ENCODE peak calls at places on chromosomes 7 and 10, in six cellular contexts. H, K, W, O, B and I are unnamed samples.

GRCh38 chr10:7955446-7955845 is 99.0 kb upstream of the GATA3 start:
- DNase-seq in W (no peak), B (no peak), K (no peak), H (no peak), O (no peak), I (no peak)

GRCh38 chr10:110376021-110376773 is 71.5 kb upstream of the SMNDC1 start:
- DNase-seq in W (no peak), K (no peak), H (no peak), B (peak), O (peak), I (no peak)

GRCh38 chr10:130377986-130378545 is 241.9 kb downstream of the GLRX3 start:
- DNase-seq in B (no peak), K (no peak), W (no peak), H (no peak), O (no peak), I (no peak)

GRCh38 chr7:92634924-92635519 is 44.8 kb upstream of the FAM133B start:
- DNase-seq in H (no peak), O (peak), K (no peak), W (no peak), B (no peak), I (peak)

GRCh38 chr7:15035814-15036213 is 133.3 kb upstream of the DGKB start:
- DNase-seq in K (no peak), B (no peak), W (no peak), H (no peak), O (no peak), I (no peak)

GRCh38 chr10:92572362-92573090 is 1.4 kb downstream of the IDE start:
- DNase-seq in K (no peak), O (peak), B (no peak), H (no peak), W (no peak), I (peak)

GRCh38 chr7:98250789-98251188 is 1.2 kb downstream of the TECPR1 start:
- DNase-seq in B (no peak), W (no peak), O (no peak), H (no peak), K (no peak), I (peak)

GRCh38 chr10:29412452-29413004 is 123.7 kb downstream of the LYZL1 start:
- DNase-seq in W (no peak), B (no peak), H (no peak), K (no peak), O (peak), I (peak)

GRCh38 chr7:46680147-46680546 is 759.1 kb upstream of the IGFBP3 start:
- DNase-seq in W (no peak), K (no peak), O (no peak), H (no peak), B (no peak), I (no peak)

GRCh38 chr7:151074817-151075661 is 5.6 kb downstream of the FASTK start:
- DNase-seq in B (no peak), O (no peak), W (no peak), K (no peak), H (peak), I (no peak)

GRCh38 chr7:10104292-10104691 is 869.4 kb upstream of the PHF14 start:
- DNase-seq in W (no peak), B (no peak), O (no peak), H (no peak), K (no peak), I (no peak)

GRCh38 chr10:21173433-21173963 is 276.4 kb upstream of the NEBL start:
- DNase-seq in W (no peak), H (no peak), O (no peak), K (no peak), B (no peak), I (no peak)

GRCh38 chr7:75958802-75959543 is 35.4 kb downstream of the TMEM120A start:
- DNase-seq in K (no peak), O (no peak), W (no peak), B (no peak), H (no peak), I (no peak)

GRCh38 chr10:132360766-132361447 is 28.9 kb downstream of the LRRC27 start:
- DNase-seq in H (peak), O (peak), W (no peak), K (peak), B (no peak), I (peak)

GRCh38 chr10:17006631-17007161 is 122.9 kb downstream of the CUBN start:
- DNase-seq in W (no peak), O (no peak), H (no peak), K (no peak), B (peak), I (no peak)

GRCh38 chr10:70232155-70232858 is 922 bp downstream of the PPA1 start:
- DNase-seq in H (peak), K (no peak), W (peak), O (peak), B (peak), I (peak)

GRCh38 chr7:28584235-28584634 is 171.9 kb downstream of the CREB5 start:
- DNase-seq in H (no peak), W (no peak), K (no peak), B (no peak), O (no peak), I (no peak)

GRCh38 chr7:55591282-55591931 is 19.1 kb upstream of the VOPP1 start:
- DNase-seq in O (no peak), B (no peak), K (no peak), W (no peak), H (no peak), I (no peak)

GRCh38 chr7:44956157-44956766 is 22.6 kb downstream of the MYO1G start:
- DNase-seq in W (no peak), O (peak), B (no peak), H (no peak), K (no peak), I (no peak)

GRCh38 chr7:122143751-122144711 is at the start of gene AASS:
- DNase-seq in H (peak), K (peak), B (peak), O (peak), W (peak), I (peak)

GRCh38 chr7:112930787-112931186 is 140.6 kb upstream of the TMEM168 start:
- DNase-seq in O (peak), H (no peak), W (no peak), B (no peak), K (no peak), I (no peak)

GRCh38 chr7:66921918-66922486 is 977 bp downstream of the TMEM248 start:
- DNase-seq in W (no peak), H (no peak), O (peak), K (no peak), B (no peak), I (peak)

GRCh38 chr7:19713676-19714075 is 4.8 kb upstream of the POLR1F start:
- DNase-seq in K (no peak), O (peak), H (no peak), W (no peak), B (no peak), I (peak)

GRCh38 chr10:59885430-59886134 is 20.8 kb downstream of the CCDC6 start:
- DNase-seq in B (no peak), H (no peak), K (peak), O (peak), W (no peak), I (peak)

DNA sequence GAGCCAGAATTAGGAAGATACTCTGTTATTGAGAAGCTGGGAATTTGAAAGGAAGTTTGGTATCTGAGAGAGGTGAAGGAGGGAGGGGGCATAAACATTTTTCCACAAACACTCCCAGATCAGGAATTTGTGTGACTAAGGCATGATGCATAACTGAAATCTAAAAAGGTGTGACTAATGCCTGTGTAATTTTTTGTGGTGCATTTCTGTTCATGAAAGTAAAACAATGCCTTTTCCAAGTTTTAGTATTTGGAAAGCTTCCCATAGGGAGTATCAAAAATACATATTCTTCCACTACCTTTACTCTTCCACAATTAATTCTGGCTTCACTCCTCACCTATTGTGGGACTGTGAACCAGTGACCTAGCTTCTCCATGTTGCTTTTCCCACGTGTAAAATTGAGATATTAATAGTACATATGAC is 56.4 kb upstream of the CAV2 start:
- DNase-seq in K (no peak), W (no peak), B (no peak), H (no peak), O (no peak), I (no peak)
- TF ChIP-seq POLR2A in K (no peak), W (no peak), B (no peak), H (no peak), O (no peak), I (no peak)

GRCh38 chr7:87216701-87217508 is 2.6 kb downstream of the TMEM243 start:
- DNase-seq in O (no peak), H (no peak), K (peak), W (no peak), B (no peak), I (no peak)
- TF ChIP-seq POLR2A in O (no peak), H (no peak), K (peak), W (no peak), B (no peak), I (no peak)

GRCh38 chr7:5424689-5425506 is 1.3 kb upstream of the TNRC18 start:
- DNase-seq in K (no peak), W (peak), O (peak), H (peak), B (peak), I (peak)

GRCh38 chr7:5423272-5423843 is at the start of gene TNRC18:
- DNase-seq in B (peak), W (peak), O (peak), K (no peak), H (peak), I (peak)

GRCh38 chr7:5425507-5426225 is 2.0 kb upstream of the TNRC18 start:
- DNase-seq in B (peak), O (peak), H (peak), K (no peak), W (peak), I (peak)

GRCh38 chr7:5422324-5423271 is 1.0 kb downstream of the TNRC18 start:
- DNase-seq in W (no peak), H (peak), B (no peak), O (peak), K (no peak), I (peak)

GRCh38 chr7:5423844-5424688 is 432 bp upstream of the TNRC18 start:
- DNase-seq in W (peak), O (peak), H (peak), K (no peak), B (peak), I (peak)
- TF ChIP-seq POLR2A in W (no peak), O (peak), H (peak), K (no peak), B (peak), I (no peak)

GRCh38 chr10:96130326-96130758 is 245 bp downstream of the ZNF518A start:
- DNase-seq in B (peak), H (peak), K (peak), W (peak), O (peak), I (peak)
- TF ChIP-seq POLR2A in B (peak), H (no peak), K (peak), W (no peak), O (peak), I (peak)

DNA sequence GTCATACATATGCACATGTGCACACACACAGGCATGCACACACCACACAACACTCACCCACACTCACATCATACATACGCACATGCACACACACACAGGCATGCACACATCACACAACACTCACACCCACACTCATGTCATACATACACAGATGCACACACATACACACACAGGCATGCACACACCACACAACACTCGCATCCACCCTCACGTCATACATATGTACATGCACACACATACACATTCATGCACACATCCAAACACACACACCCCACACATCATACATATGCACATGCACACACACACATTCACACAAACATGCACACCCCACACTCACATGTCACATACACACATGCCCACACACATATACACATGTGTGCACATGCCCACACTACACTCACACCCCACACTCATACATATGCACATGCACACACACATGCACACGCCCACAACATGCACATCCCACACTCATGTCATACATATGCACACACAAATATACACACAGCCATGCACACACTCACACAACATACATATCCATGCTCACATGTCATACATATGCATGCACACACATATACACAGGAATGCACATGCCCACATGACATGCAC is 219.6 kb downstream of the DNAJB6 start:
- DNase-seq in K (no peak), W (no peak), H (no peak), B (no peak), O (no peak), I (no peak)
- TF ChIP-seq POLR2A in K (no peak), W (no peak), H (no peak), B (no peak), O (no peak), I (no peak)

DNA sequence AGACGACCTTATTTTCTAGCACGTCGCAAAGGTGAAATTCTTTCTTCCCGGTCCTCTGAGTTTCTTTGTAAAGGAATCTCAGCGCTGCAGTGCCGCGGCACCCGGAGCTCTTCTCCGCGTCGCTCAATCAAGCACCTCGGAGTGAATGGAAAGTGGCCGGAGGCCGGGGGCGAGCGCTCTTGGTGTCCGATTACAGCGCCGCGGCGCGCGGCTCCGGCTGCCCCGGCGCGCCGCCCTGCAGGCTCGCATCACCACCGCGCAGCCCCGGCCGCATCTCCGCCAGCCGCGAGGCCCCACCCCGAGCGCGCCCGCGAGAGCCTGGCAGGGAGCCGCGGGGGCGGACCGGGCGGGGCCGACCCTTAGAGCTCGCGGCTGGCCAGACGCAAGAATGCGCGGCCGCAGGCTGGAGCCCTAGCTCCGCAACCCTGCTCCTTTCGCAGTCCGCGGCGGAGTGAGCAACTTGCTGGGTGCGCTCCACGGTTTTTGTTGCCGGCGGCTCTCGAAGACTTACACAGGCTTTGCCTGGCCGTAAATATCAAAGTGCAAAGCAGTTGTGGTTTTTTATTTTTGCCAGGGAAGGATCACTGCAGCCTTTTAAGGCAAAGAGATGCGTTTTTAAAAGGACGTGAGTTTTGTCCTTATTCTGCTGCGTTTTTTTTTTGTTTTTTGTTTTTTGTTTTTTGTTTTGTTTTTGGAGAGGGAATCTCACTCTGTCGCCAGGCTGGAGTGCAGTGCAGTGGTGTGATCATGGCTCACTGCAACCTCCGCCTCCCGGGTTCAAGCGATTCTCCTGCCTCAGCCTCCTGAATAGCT is at the start of gene SEMA3C:
- DNase-seq in W (peak), O (peak), H (peak), B (peak), K (peak), I (peak)
- TF ChIP-seq POLR2A in W (no peak), O (no peak), H (peak), B (peak), K (no peak), I (no peak)